ENCODE peak calls at places on chromosome 20, in five cellular contexts. K is psoas muscle, J is astrocyte of the cerebellum, A is OCI-LY7, N is fibroblast of lung. W is an unnamed sample.

GRCh38 chr20:12638633-12639360 is 370.0 kb upstream of the SPTLC3 start:
- DNase-seq in K (no peak), J (no peak), A (no peak), N (no peak), W (no peak)

GRCh38 chr20:53870426-53871199 is 199.8 kb downstream of the BCAS1 start:
- DNase-seq in K (no peak), J (no peak), A (peak), N (no peak), W (no peak)

GRCh38 chr20:44896583-44896982 is 11.1 kb downstream of the YWHAB start:
- DNase-seq in K (no peak), J (no peak), A (peak), N (no peak), W (no peak)

GRCh38 chr20:64229537-64230061 is 25.9 kb upstream of the PCMTD2 start:
- DNase-seq in K (no peak), J (no peak), A (no peak), N (no peak), W (no peak)

GRCh38 chr20:6533828-6534388 is 233.6 kb upstream of the BMP2 start:
- DNase-seq in K (no peak), J (peak), A (no peak), N (peak), W (peak)

GRCh38 chr20:10716855-10717254 is 43.1 kb upstream of the JAG1 start:
- DNase-seq in K (no peak), J (no peak), A (no peak), N (peak), W (no peak)

GRCh38 chr20:42974347-42974746 is 215.4 kb downstream of the PTPRT start:
- DNase-seq in K (no peak), J (no peak), A (no peak), N (no peak), W (no peak)

GRCh38 chr20:32006841-32007786 is 3.1 kb upstream of the CCM2L start:
- DNase-seq in K (no peak), J (no peak), A (no peak), N (no peak), W (no peak)

GRCh38 chr20:48360338-48360698 is 467.5 kb downstream of the PREX1 start:
- DNase-seq in K (no peak), J (no peak), A (peak), N (no peak), W (no peak)

GRCh38 chr20:62991196-62991807 is 15.5 kb downstream of the BHLHE23 start:
- DNase-seq in K (no peak), J (no peak), A (no peak), N (no peak), W (no peak)

GRCh38 chr20:46350201-46350985 is 42.1 kb upstream of the CDH22 start:
- DNase-seq in K (no peak), J (peak), A (peak), N (peak), W (peak)

GRCh38 chr20:855466-856360 is 22.2 kb downstream of the FAM110A start:
- DNase-seq in K (no peak), J (no peak), A (no peak), N (peak), W (no peak)

GRCh38 chr20:12835999-12836398 is 172.8 kb upstream of the SPTLC3 start:
- DNase-seq in K (no peak), J (no peak), A (no peak), N (no peak), W (no peak)

GRCh38 chr20:16434087-16434664 is 139.1 kb downstream of the KIF16B start:
- DNase-seq in K (peak), J (no peak), A (peak), N (no peak), W (no peak)

GRCh38 chr20:46894971-46895905 is 595 bp downstream of the EYA2 start:
- DNase-seq in K (no peak), J (no peak), A (no peak), N (peak), W (no peak)

GRCh38 chr20:62236997-62237771 is 1.1 kb upstream of the OSBPL2 start:
- DNase-seq in K (no peak), J (no peak), A (no peak), N (no peak), W (no peak)

GRCh38 chr20:61941721-61942405 is 123.8 kb downstream of the TAF4 start:
- DNase-seq in K (peak), J (no peak), A (no peak), N (no peak), W (no peak)

GRCh38 chr20:10662151-10662550 is 11.6 kb downstream of the JAG1 start:
- DNase-seq in K (no peak), J (no peak), A (no peak), N (no peak), W (no peak)

GRCh38 chr20:50577175-50578018 is 67.2 kb downstream of the PTPN1 start:
- DNase-seq in K (peak), J (no peak), A (no peak), N (no peak), W (no peak)

GRCh38 chr20:45114465-45115385 is at the start of gene WFDC5:
- DNase-seq in K (no peak), J (no peak), A (no peak), N (no peak), W (no peak)

GRCh38 chr20:47992021-47992467 is 206.8 kb upstream of the SULF2 start:
- DNase-seq in K (no peak), J (no peak), A (no peak), N (no peak), W (no peak)

GRCh38 chr20:5191829-5192569 is 65.2 kb downstream of the CDS2 start:
- DNase-seq in K (no peak), J (peak), A (peak), N (peak), W (peak)

GRCh38 chr20:47860049-47860830 is 75.0 kb upstream of the SULF2 start:
- DNase-seq in K (no peak), J (no peak), A (peak), N (no peak), W (no peak)

GRCh38 chr20:59933296-59933848 is at the start of gene SYCP2:
- DNase-seq in K (peak), J (no peak), A (no peak), N (peak), W (no peak)

GRCh38 chr20:41213150-41213820 is 75.9 kb downstream of the PLCG1 start:
- DNase-seq in K (no peak), J (no peak), A (no peak), N (peak), W (no peak)

GRCh38 chr20:11814276-11814675 is 103.4 kb upstream of the BTBD3 start:
- DNase-seq in K (no peak), J (no peak), A (no peak), N (peak), W (no peak)

GRCh38 chr20:50909413-50909812 is 21.8 kb downstream of the ADNP start:
- DNase-seq in K (no peak), J (no peak), A (no peak), N (no peak), W (no peak)

GRCh38 chr20:31695849-31696804 is 26.5 kb downstream of the BCL2L1 start:
- DNase-seq in K (peak), J (no peak), A (no peak), N (peak), W (no peak)

GRCh38 chr20:13913517-13913916 is 76.9 kb downstream of the SEL1L2 start:
- DNase-seq in K (no peak), J (no peak), A (no peak), N (no peak), W (no peak)

GRCh38 chr20:40843251-40843650 is 154.2 kb upstream of the MAFB start:
- DNase-seq in K (no peak), J (peak), A (no peak), N (no peak), W (no peak)

GRCh38 chr20:14410869-14411555 is 73.6 kb upstream of the FLRT3 start:
- DNase-seq in K (no peak), J (no peak), A (no peak), N (no peak), W (no peak)

GRCh38 chr20:19501476-19502115 is 256.5 kb upstream of the RIN2 start:
- DNase-seq in K (no peak), J (no peak), A (no peak), N (no peak), W (no peak)

GRCh38 chr20:50517817-50518154 is 7.6 kb downstream of the PTPN1 start:
- DNase-seq in K (no peak), J (no peak), A (no peak), N (peak), W (no peak)

GRCh38 chr20:63167026-63167917 is 48.7 kb downstream of the YTHDF1 start:
- DNase-seq in K (peak), J (no peak), A (no peak), N (no peak), W (no peak)

GRCh38 chr20:61833807-61834610 is 231.7 kb downstream of the TAF4 start:
- DNase-seq in K (peak), J (no peak), A (no peak), N (no peak), W (no peak)

GRCh38 chr20:8678098-8678776 is 390.6 kb upstream of the PLCB4 start:
- DNase-seq in K (no peak), J (no peak), A (no peak), N (peak), W (no peak)

GRCh38 chr20:24820345-24820744 is 128.7 kb upstream of the CST7 start:
- DNase-seq in K (no peak), J (no peak), A (no peak), N (no peak), W (no peak)

GRCh38 chr20:24819331-24819965 is 129.6 kb upstream of the CST7 start:
- DNase-seq in K (no peak), J (no peak), A (no peak), N (no peak), W (no peak)

GRCh38 chr20:24823176-24823575 is 125.9 kb upstream of the CST7 start:
- DNase-seq in K (no peak), J (no peak), A (no peak), N (no peak), W (no peak)

GRCh38 chr20:24823989-24824693 is 124.9 kb upstream of the CST7 start:
- DNase-seq in K (no peak), J (no peak), A (no peak), N (no peak), W (no peak)

DNA sequence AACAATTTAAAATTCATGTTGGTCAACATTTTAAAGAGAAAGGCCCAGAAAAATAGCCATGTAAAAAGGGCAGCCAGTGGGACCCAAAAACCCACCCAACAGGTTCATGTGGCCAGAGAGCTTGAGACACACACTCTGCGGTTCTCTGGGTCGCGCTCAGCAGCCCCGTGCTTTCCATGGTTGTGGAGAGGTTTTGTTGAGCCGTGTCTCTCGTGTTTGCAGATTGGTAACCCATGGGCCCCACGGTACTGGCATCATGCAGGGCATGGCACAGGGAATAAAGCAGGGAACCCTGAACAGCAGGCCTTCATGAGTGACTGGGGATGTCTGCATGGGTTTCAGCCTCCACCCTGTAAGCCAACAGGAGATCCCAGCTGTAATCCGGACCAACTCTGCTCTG is 127.7 kb upstream of the CST7 start:
- DNase-seq in K (no peak), J (no peak), A (no peak), N (no peak), W (no peak)
- TF ChIP-seq CTCF in K (no peak), J (no peak), A (no peak), N (no peak), W (no peak)

GRCh38 chr20:39829255-39829654 is 859.8 kb downstream of the MAFB start:
- DNase-seq in K (no peak), J (no peak), A (no peak), N (peak), W (no peak)
- TF ChIP-seq CTCF in K (peak), J (peak), A (peak), N (peak), W (peak)

GRCh38 chr20:2751868-2752630 is 48.4 kb downstream of the CPXM1 start:
- DNase-seq in K (no peak), J (no peak), A (no peak), N (no peak), W (no peak)
- TF ChIP-seq CTCF in K (no peak), J (no peak), A (no peak), N (no peak), W (no peak)

GRCh38 chr20:37755665-37756064 is 61.8 kb downstream of the CTNNBL1 start:
- DNase-seq in K (peak), J (no peak), A (no peak), N (no peak), W (no peak)

GRCh38 chr20:37758332-37758731 is 64.5 kb downstream of the CTNNBL1 start:
- DNase-seq in K (no peak), J (no peak), A (no peak), N (no peak), W (no peak)

GRCh38 chr20:37756234-37756633 is 62.4 kb downstream of the CTNNBL1 start:
- DNase-seq in K (no peak), J (no peak), A (no peak), N (no peak), W (no peak)

GRCh38 chr20:37759761-37760209 is 66.0 kb downstream of the CTNNBL1 start:
- DNase-seq in K (no peak), J (no peak), A (no peak), N (no peak), W (no peak)

DNA sequence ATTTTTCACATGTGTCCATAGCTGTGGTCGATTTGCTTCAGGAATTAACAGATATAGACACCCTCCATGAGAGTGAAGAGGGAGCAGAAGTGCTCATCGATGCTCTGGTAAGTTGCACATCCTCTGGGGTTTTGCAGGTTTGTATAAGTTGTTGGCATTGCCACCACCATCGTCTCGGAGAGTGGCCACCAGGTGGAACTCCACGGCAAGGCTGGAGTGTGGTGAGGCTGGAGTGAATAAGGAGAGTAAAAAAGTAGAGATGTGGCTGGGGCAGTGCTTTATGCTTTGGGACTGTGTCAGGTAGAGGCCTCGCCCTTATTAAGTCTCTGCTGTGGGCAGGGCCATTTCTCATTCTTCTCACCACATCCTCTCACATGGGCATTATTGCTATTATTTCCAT is 63.7 kb downstream of the CTNNBL1 start:
- DNase-seq in K (no peak), J (no peak), A (peak), N (no peak), W (no peak)
- TF ChIP-seq CTCF in K (peak), J (peak), A (peak), N (no peak), W (no peak)

GRCh38 chr20:33393609-33394008 is 7.7 kb downstream of the CDK5RAP1 start:
- DNase-seq in K (no peak), J (no peak), A (no peak), N (no peak), W (no peak)

GRCh38 chr20:33399924-33400323 is 1.4 kb downstream of the CDK5RAP1 start:
- DNase-seq in K (no peak), J (no peak), A (no peak), N (no peak), W (no peak)

GRCh38 chr20:33392016-33392415 is 9.3 kb downstream of the CDK5RAP1 start:
- DNase-seq in K (no peak), J (peak), A (no peak), N (peak), W (peak)

DNA sequence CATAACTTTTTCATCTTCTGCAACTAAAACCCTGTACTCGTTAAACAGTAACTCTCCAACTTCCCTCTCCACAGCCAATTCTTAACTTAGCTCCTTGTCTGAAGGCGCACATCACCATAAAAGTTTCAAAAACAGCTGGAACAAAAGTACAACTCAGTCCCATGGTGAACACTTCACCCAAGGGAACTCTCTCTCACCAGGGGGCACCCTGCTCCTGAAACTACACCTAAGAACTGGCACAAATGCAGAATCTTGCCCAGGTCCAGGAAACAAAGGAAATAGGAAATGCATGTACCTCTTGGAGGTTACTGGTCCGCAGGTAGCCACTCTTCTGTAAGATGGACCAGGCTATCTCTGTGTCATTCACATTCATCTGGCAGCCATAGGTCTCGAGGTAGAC is 6.6 kb downstream of the CDK5RAP1 start:
- DNase-seq in K (no peak), J (no peak), A (no peak), N (no peak), W (no peak)
- TF ChIP-seq CTCF in K (no peak), J (no peak), A (peak), N (peak), W (no peak)

GRCh38 chr20:58237318-58238182 is 9.1 kb upstream of the ANKRD60 start:
- DNase-seq in K (no peak), J (peak), A (no peak), N (peak), W (no peak)
- TF ChIP-seq CTCF in K (no peak), J (no peak), A (peak), N (no peak), W (no peak)

GRCh38 chr20:2421247-2421646 is 40.5 kb downstream of the TGM6 start:
- DNase-seq in K (no peak), J (no peak), A (no peak), N (no peak), W (no peak)
- TF ChIP-seq CTCF in K (no peak), J (peak), A (no peak), N (peak), W (peak)

DNA sequence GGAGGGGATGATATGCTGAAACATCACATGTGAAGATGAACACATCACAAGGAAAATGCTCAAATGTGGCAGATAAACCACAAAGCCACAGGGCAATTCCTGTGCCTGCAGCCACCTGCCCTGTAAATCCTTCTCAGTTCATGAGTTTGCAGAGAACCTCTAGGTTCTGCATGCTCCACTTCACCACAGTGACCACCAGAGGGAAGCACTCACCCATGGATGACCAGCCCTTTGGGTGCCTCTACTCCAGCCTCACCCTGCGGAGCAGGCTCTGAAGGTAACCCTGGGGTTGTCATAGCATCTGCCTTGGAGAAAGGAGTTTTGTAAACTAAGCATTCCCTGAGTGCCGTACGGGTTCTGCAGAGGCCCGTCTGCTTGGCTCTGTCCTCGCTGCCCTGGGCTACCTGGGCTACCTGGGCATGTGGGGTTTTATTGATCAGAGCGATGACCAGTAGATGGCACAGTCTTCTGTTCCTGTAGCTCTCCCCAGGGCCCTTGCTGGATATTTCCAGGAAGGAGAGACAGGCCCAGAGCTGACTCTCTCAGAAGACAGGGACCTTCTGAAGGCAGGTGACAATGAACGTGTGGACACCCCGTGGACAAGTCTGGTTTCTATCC is 31.7 kb upstream of the CST1 start:
- DNase-seq in K (no peak), J (no peak), A (peak), N (no peak), W (no peak)
- TF ChIP-seq CTCF in K (peak), J (peak), A (peak), N (peak), W (peak)